ENCODE peak calls at places on chromosomes 6 and 20, in eight cellular contexts. U is epithelial cell of esophagus; L is LoVo; T is ovary; J is transverse colon; O is activated CD8-positive, alpha-beta memory T cell treated with anti-CD3 and anti-CD28 coated beads, Interleukin-2, amount 10 ng/mL, durations not matched to agents 7 days and 5 days; A is CD4-positive, alpha-beta T cell; W is SW 1271. K is an unnamed sample.

GRCh38 chr6:117311310-117311709 is 46.0 kb downstream of the VGLL2 start:
- DNase-seq in A (no peak), T (no peak), L (no peak), J (no peak), U (no peak), O (no peak), W (no peak), K (no peak)

GRCh38 chr6:41411961-41412360 is 76.6 kb downstream of the NCR2 start:
- DNase-seq in T (no peak), W (no peak), L (no peak), U (no peak), J (no peak), O (no peak), A (no peak), K (no peak)

GRCh38 chr6:26493258-26493657 is 6.8 kb upstream of the BTN1A1 start:
- DNase-seq in O (no peak), U (no peak), T (no peak), J (no peak), W (no peak), L (no peak), A (no peak), K (no peak)

GRCh38 chr6:158991017-158991723 is 8.8 kb downstream of the RSPH3 start:
- DNase-seq in L (no peak), W (no peak), O (no peak), J (no peak), A (no peak), U (peak; percentile 73), T (no peak), K (no peak)

GRCh38 chr6:99614430-99615161 is 8.0 kb downstream of the PRDM13 start:
- DNase-seq in W (peak; percentile 45), A (no peak), T (no peak), L (no peak), U (no peak), O (no peak), J (peak; percentile 17), K (no peak)

GRCh38 chr6:84645563-84646266 is 118.7 kb downstream of the TBX18 start:
- DNase-seq in L (no peak), A (no peak), J (no peak), T (no peak), W (no peak), O (no peak), U (peak; percentile 72), K (no peak)

GRCh38 chr20:61608275-61609085 is 356.4 kb downstream of the CDH4 start:
- DNase-seq in O (no peak), W (no peak), T (no peak), A (no peak), L (peak; percentile 18), U (peak; percentile 15), J (no peak), K (no peak)

GRCh38 chr6:36660771-36661471 is 17.6 kb upstream of the CDKN1A start:
- DNase-seq in O (no peak), J (peak; percentile 63), W (no peak), L (no peak), A (no peak), T (peak; percentile 83), U (no peak), K (peak; percentile 63)

GRCh38 chr6:145964948-145965366 is 799 bp upstream of the SHPRH start:
- DNase-seq in L (no peak), T (no peak), A (no peak), W (no peak), U (no peak), O (no peak), J (no peak), K (no peak)

K was measured in heart left ventricle.